ENCODE peak calls at places on chromosomes 13 and 19, in ten cellular contexts. L is psoas muscle, Z is choroid plexus epithelial cell, J is BJ, K is fibroblast of mammary gland, U is foreskin fibroblast, G is Peyer's patch, F is neural progenitor cell, O is left ventricle myocardium inferior, V is cardiac fibroblast. H is an unnamed sample.

GRCh38 chr19:40745402-40745780 is 4.9 kb downstream of the ACTMAP start:
- DNase-seq in Z (peak; percentile 85), F (no peak), O (no peak), K (peak; percentile 51), L (no peak), J (no peak), V (peak; percentile 55), U (peak; percentile 80), G (no peak), H (peak; percentile 72)

GRCh38 chr13:53189162-53189561 is 160.5 kb downstream of the OLFM4 start:
- DNase-seq in F (no peak), U (no peak), G (no peak), O (no peak), J (no peak), Z (no peak), V (no peak), K (no peak), L (no peak), H (no peak)

GRCh38 chr13:79901336-79901735 is 420.4 kb downstream of the NDFIP2 start:
- DNase-seq in J (no peak), K (peak; percentile 46), F (peak; percentile 8), L (no peak), G (peak; percentile 40), O (no peak), V (peak; percentile 48), Z (peak; percentile 58), U (peak; percentile 56), H (no peak)

GRCh38 chr13:27853871-27854270 is 61.6 kb downstream of the GSX1 start:
- DNase-seq in L (no peak), O (no peak), V (no peak), J (no peak), K (no peak), U (no peak), Z (no peak), G (no peak), F (no peak), H (no peak)

GRCh38 chr19:47084879-47085439 is 28.6 kb downstream of the ZC3H4 start:
- DNase-seq in K (no peak), G (no peak), Z (no peak), V (no peak), J (no peak), U (no peak), F (no peak), L (no peak), O (no peak), H (no peak)

GRCh38 chr13:73984949-73985691 is 149.1 kb downstream of the KLF12 start:
- DNase-seq in O (peak; percentile 17), G (peak; percentile 50), Z (no peak), F (no peak), L (no peak), K (no peak), J (no peak), U (no peak), V (no peak), H (no peak)

GRCh38 chr13:51967482-51968446 is 43.5 kb downstream of the ATP7B start:
- DNase-seq in U (no peak), O (no peak), Z (no peak), F (no peak), G (no peak), K (no peak), V (no peak), J (no peak), L (no peak), H (no peak)

GRCh38 chr19:8240274-8241229 is 31.4 kb downstream of the CERS4 start:
- DNase-seq in K (peak; percentile 93), F (peak; percentile 90), O (peak; percentile 89), L (peak; percentile 84), Z (peak; percentile 97), U (peak; percentile 95), J (peak; percentile 47), V (peak; percentile 89), G (peak; percentile 93), H (peak; percentile 93)

GRCh38 chr19:29088761-29089160 is 124.2 kb downstream of the UQCRFS1 start:
- DNase-seq in J (no peak), K (no peak), U (no peak), G (no peak), O (no peak), L (no peak), F (no peak), Z (no peak), V (no peak), H (no peak)

GRCh38 chr19:31627824-31628223 is 278.6 kb upstream of the TSHZ3 start:
- DNase-seq in V (no peak), U (no peak), J (no peak), L (no peak), F (peak; percentile 31), Z (no peak), K (no peak), O (no peak), G (peak; percentile 45), H (no peak)

GRCh38 chr19:33203529-33203928 is 9.4 kb downstream of the LRP3 start:
- DNase-seq in U (no peak), L (no peak), J (no peak), Z (no peak), K (no peak), G (no peak), F (no peak), V (no peak), O (no peak), H (no peak)

GRCh38 chr19:48770223-48770622 is 14.9 kb downstream of the FGF21 start:
- DNase-seq in K (no peak), U (peak; percentile 36), G (no peak), Z (peak; percentile 82), V (peak; percentile 79), J (no peak), O (no peak), F (no peak), L (no peak), H (peak; percentile 71)

GRCh38 chr13:36297600-36298338 is at the start of gene CCDC169:
- DNase-seq in O (peak; percentile 63), U (peak; percentile 89), V (peak; percentile 61), F (peak; percentile 84), J (no peak), G (peak; percentile 73), L (peak; percentile 66), Z (peak; percentile 52), K (peak; percentile 59), H (peak; percentile 54)

GRCh38 chr13:82698941-82699340 is 1183.3 kb downstream of the SLITRK1 start:
- DNase-seq in J (no peak), L (no peak), Z (no peak), G (no peak), F (no peak), V (no peak), K (no peak), U (no peak), O (no peak), H (no peak)

GRCh38 chr19:38830039-38830733 is 1.4 kb downstream of the ECH1 start:
- DNase-seq in J (no peak), O (no peak), G (no peak), F (no peak), U (peak; percentile 73), V (peak; percentile 63), L (no peak), Z (peak; percentile 47), K (peak; percentile 80), H (peak; percentile 37)

GRCh38 chr19:42303876-42304275 is 1.5 kb upstream of the PAFAH1B3 start:
- DNase-seq in F (no peak), K (no peak), V (no peak), G (no peak), L (no peak), J (no peak), U (no peak), Z (no peak), O (no peak), H (no peak)

GRCh38 chr19:42306646-42307045 is 4.2 kb upstream of the PAFAH1B3 start:
- DNase-seq in G (no peak), U (no peak), L (no peak), F (no peak), Z (no peak), K (no peak), J (no peak), O (no peak), V (no peak), H (no peak)

GRCh38 chr19:42301646-42302204 is at the start of gene PRR19:
- DNase-seq in G (no peak), O (no peak), U (peak; percentile 46), J (no peak), L (no peak), V (no peak), Z (no peak), K (no peak), F (peak; percentile 58), H (no peak)

DNA sequence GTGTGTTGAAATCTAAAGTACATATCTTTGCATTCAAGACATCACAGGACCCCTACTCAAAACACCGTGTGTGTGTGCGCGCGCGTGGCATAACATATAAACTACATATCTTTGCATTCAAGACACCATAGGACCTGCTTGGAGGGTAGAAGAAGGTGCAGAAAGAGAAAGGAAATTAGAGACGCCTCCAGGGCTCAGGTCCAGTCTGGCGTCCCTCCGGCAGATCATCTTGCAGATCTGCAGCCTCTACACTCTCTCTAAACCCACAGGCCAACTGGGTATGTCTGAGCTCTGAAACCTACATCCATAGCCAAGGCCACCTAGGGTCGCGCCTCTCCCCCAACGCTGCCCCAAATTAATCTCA is 659 bp upstream of the PAFAH1B3 start:
- DNase-seq in U (no peak), F (no peak), O (no peak), G (no peak), V (no peak), Z (no peak), K (no peak), J (no peak), L (no peak), H (no peak)
- H3K4me3 ChIP-seq in U (peak overlapping the region; percentile 79), F (peak overlapping the region; percentile 77), O (peak overlapping the region; percentile 74), G (peak overlapping the region; percentile 54), V (no peak overlapping the region), Z (peak overlapping the region; percentile 78), K (no peak overlapping the region), J (peak overlapping the region; percentile 75), L (peak overlapping the region; percentile 77), H (peak overlapping the region; percentile 77)

GRCh38 chr19:10431254-10431942 is 11.1 kb downstream of the PDE4A start:
- DNase-seq in F (no peak), J (no peak), U (peak; percentile 37), K (peak; percentile 37), G (peak; percentile 80), L (peak; percentile 53), V (peak; percentile 50), Z (no peak), O (peak; percentile 32), H (peak; percentile 22)
- TF ChIP-seq CTCF in F (no peak), J (no peak), U (no peak), K (no peak), G (no peak), L (no peak), V (no peak), Z (no peak), O (no peak), H (no peak)

GRCh38 chr13:75637101-75637774 is 1.1 kb downstream of the LMO7 start:
- DNase-seq in J (no peak), U (peak; percentile 66), V (no peak), F (no peak), Z (peak; percentile 40), G (no peak), O (no peak), L (no peak), K (peak; percentile 37), H (no peak)
- H3K4me3 ChIP-seq in J (peak overlapping the region; percentile 99), U (peak overlapping the region; percentile 97), V (peak overlapping the region; percentile 88), F (peak overlapping the region; percentile 54), Z (peak overlapping the region; percentile 83), G (peak overlapping the region; percentile 70), O (peak overlapping the region; percentile 82), L (peak overlapping the region; percentile 70), K (peak overlapping the region; percentile 73), H (peak overlapping the region; percentile 99)

DNA sequence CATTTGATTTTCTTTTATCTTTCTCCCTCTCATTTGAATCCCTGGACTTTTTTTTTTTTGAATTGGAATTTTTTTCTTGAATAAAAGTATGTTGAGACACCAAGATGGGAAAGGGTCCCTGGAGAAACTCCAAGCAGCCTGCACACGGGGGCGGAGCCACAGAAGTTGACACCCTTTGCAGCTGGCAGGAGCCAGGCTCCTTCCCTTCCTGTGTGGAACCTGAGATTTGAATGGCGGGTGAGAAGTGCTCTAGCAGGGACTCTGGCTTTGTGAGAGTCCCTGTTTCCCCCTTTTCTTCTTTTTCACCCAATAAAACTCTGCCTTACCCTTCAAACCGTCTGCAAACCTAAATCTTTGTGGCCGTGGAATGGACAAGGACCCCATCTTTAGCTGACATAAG is 1381.0 kb upstream of the MIR17HG start:
- DNase-seq in G (no peak), Z (no peak), F (peak; percentile 13), U (no peak), K (no peak), V (no peak), J (no peak), O (no peak), L (no peak), H (no peak)
- TF ChIP-seq CTCF in G (no peak), Z (no peak), F (no peak), U (no peak), K (no peak), V (no peak), J (no peak), O (no peak), L (no peak), H (no peak)

H was measured in fibroblast of the aortic adventitia.